ENCODE peak calls at places on chromosomes 6 and 20, in nine cellular contexts. Y is Peyer's patch, C is prostate gland, K is PC-9, N is heart left ventricle, Z is HCT116, J is astrocyte of the spinal cord, X is GM12865, M is A549. R is an unnamed sample.

GRCh38 chr6:72948153-72948552 is 277.1 kb downstream of the KHDC1L start:
- DNase-seq in Y (no peak), C (no peak), K (no peak), N (no peak), Z (no peak), J (no peak), X (no peak), M (no peak), R (no peak)

GRCh38 chr6:138601128-138601527 is 101.8 kb upstream of the NHSL1 start:
- DNase-seq in Y (no peak), C (no peak), K (no peak), N (no peak), Z (no peak), J (peak), X (no peak), M (no peak), R (peak)

GRCh38 chr6:1395941-1396908 is 6.8 kb downstream of the FOXF2 start:
- DNase-seq in Y (no peak), C (no peak), K (no peak), N (no peak), Z (no peak), J (no peak), X (no peak), M (no peak), R (no peak)

GRCh38 chr20:38106461-38106860 is 58.6 kb downstream of the TGM2 start:
- DNase-seq in Y (no peak), C (no peak), K (no peak), N (no peak), Z (no peak), J (no peak), X (no peak), M (no peak), R (no peak)

GRCh38 chr6:165403006-165403405 is 93.6 kb upstream of the C6orf118 start:
- DNase-seq in Y (no peak), C (no peak), K (no peak), N (no peak), Z (no peak), J (no peak), X (no peak), M (no peak), R (no peak)

GRCh38 chr6:116533233-116533957 is 12.1 kb downstream of the TRAPPC3L start:
- DNase-seq in Y (no peak), C (no peak), K (no peak), N (no peak), Z (no peak), J (no peak), X (no peak), M (no peak), R (no peak)

GRCh38 chr20:21179796-21180195 is 53.9 kb downstream of the KIZ start:
- DNase-seq in Y (no peak), C (no peak), K (no peak), N (no peak), Z (no peak), J (no peak), X (no peak), M (no peak), R (peak)

GRCh38 chr6:147401779-147402178 is 106.7 kb upstream of the SAMD5 start:
- DNase-seq in Y (no peak), C (no peak), K (no peak), N (no peak), Z (no peak), J (no peak), X (no peak), M (no peak), R (no peak)

GRCh38 chr6:46993846-46994245 is 48.3 kb downstream of the ADGRF1 start:
- DNase-seq in Y (no peak), C (no peak), K (peak), N (no peak), Z (peak), J (peak), X (no peak), M (peak), R (peak)

DNA sequence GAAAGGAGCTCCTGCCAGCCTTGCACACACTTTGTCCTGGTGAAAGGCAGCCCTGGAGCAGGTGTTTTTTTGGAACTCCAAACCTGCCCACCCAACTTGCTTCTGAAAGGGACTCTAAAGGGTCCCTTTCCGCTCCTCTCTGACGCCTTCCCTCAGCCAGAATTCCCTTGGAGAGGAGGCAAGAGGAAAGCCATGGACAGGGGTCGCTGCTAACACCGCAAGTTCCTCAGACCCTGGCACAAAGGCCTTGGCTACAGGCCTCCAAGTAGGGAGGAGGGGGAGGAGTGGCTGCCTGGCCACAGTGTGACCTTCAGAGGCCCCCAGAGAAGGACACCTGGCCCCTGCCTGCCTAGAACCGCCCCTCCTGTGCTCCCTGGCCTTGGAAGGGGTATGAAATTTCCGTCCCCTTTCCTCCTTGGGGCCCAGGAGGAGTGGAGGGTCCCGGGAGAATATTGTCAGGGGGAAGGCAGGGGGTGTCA is 2.6 kb downstream of the VEGFA start:
- DNase-seq in Y (peak), C (no peak), K (no peak), N (peak), Z (no peak), J (peak), X (peak), M (no peak), R (no peak)
- TF ChIP-seq CTCF in Y (no peak), C (no peak), K (no peak), N (peak), Z (no peak), J (peak), X (no peak), M (no peak), R (peak)

GRCh38 chr20:63499333-63499969 is 568 bp upstream of the EEF1A2 start:
- DNase-seq in Y (no peak), C (no peak), K (no peak), N (peak), Z (no peak), J (no peak), X (no peak), M (no peak), R (no peak)
- H3K4me3 ChIP-seq in Y (peak), C (peak), K (no peak), N (peak), Z (peak), J (no peak), X (no peak), M (peak), R (no peak)

GRCh38 chr6:83603560-83603959 is 91.2 kb downstream of the PRSS35 start:
- DNase-seq in Y (no peak), C (no peak), K (no peak), N (no peak), Z (no peak), J (no peak), X (no peak), M (no peak), R (no peak)

GRCh38 chr6:83605517-83605916 is 93.2 kb downstream of the PRSS35 start:
- DNase-seq in Y (no peak), C (no peak), K (no peak), N (no peak), Z (no peak), J (no peak), X (no peak), M (no peak), R (no peak)

GRCh38 chr6:83600531-83600930 is 88.2 kb downstream of the PRSS35 start:
- DNase-seq in Y (no peak), C (no peak), K (no peak), N (no peak), Z (no peak), J (no peak), X (no peak), M (no peak), R (no peak)

GRCh38 chr6:83597511-83597910 is 85.2 kb downstream of the PRSS35 start:
- DNase-seq in Y (no peak), C (no peak), K (no peak), N (no peak), Z (no peak), J (no peak), X (no peak), M (no peak), R (no peak)

GRCh38 chr6:83601119-83601518 is 88.8 kb downstream of the PRSS35 start:
- DNase-seq in Y (no peak), C (no peak), K (no peak), N (no peak), Z (no peak), J (no peak), X (no peak), M (no peak), R (no peak)
- TF ChIP-seq CTCF in Y (no peak), C (no peak), K (no peak), N (no peak), Z (no peak), J (no peak), X (no peak), M (no peak), R (no peak)

GRCh38 chr6:27605401-27606342 is 132.8 kb upstream of the ZNF184 start:
- DNase-seq in Y (no peak), C (no peak), K (peak), N (no peak), Z (peak), J (peak), X (peak), M (no peak), R (peak)
- H3K4me3 ChIP-seq in Y (no peak), C (no peak), K (peak), N (no peak), Z (peak), J (peak), X (peak), M (peak), R (peak)

DNA sequence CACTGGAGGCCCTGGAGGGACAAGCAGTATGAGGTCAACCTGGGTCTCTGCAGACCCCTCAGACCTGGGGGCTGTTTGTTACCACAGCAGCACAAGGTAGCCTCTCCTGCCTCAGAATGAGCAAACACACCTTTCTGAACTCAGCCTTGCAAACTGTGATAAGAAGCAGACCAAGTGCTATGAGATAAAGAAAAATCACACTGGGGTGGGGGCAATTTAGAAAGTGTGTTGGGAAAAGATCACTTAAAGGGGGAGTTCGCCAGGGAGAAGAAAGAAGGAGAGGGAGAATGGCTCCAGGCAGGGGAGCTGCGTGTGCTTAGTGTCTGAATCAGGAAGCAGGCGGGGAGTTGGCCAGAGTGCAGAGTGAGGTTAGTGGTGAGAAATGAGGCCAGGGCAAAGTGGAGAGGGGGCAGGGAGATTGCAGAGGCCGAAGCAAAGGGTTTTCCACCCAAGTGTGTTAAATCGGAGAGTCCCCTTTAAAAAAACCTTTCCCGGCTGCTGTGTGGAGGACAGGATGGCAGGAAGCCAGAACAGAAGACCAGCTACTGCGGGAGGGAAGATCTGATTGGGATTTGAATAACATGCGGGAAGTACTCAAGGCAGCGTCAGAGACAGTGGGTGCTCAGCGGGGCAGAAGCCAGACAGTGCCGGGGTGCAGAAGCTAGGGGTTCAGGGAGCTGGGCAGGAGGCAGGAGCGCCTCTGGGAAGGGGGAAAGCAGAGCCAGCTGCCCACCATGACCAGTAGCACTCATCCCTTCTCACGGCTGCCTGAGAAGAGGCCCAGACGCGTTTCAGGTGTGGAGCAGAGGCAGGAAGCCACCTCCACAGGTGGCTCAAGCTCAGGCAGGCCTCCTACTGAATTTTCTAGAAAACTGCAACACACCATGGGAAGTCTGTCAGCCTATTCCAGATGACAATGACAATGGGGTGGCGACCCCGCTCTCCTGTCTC is 9.0 kb downstream of the ADA start:
- DNase-seq in Y (peak), C (peak), K (peak), N (peak), Z (no peak), J (peak), X (peak), M (peak), R (peak)
- TF ChIP-seq CTCF in Y (no peak), C (no peak), K (no peak), N (no peak), Z (no peak), J (no peak), X (peak), M (no peak), R (peak)

DNA sequence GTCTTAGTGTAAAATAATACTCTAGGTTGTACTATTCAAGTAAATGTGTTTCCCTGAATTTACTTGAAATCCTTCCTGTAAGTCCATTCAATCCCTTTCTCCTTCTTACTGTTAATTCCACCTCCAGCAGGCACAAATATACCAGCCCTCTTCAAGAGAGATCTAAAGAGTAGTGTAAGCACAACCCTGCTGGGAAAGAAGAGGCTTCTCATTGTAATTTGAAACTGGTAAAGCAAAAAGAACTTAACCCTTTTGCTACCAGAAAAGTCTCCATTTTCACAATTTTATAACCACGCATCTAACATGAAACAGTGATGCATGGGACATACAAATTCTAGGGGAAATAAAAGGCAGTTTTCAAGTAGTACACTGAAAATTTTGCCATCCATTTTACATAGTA is at the start of gene BMP5:
- DNase-seq in Y (no peak), C (no peak), K (no peak), N (no peak), Z (no peak), J (peak), X (no peak), M (no peak), R (no peak)
- H3K4me3 ChIP-seq in Y (peak), C (no peak), K (no peak), N (peak), Z (no peak), J (peak), X (no peak), M (no peak), R (no peak)

DNA sequence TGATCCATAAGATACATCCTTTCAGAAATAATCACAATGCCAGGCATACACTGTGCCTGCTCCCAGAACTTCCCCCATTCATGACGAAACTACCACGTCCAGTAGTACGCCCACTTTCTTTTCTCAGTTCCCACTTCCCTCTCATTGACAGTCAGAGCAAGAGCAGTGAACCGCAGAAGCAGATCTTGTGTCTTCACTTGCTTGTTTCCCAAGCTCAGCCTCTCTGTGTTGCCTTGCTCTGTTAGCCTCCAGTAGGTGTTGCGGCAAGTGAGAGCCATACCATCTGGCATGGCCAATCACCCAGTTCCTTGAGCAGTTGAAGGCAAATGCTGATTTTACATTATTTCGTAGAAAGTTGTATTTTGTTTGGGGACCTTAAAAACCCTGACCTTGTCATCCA is 11.7 kb downstream of the UST start:
- DNase-seq in Y (no peak), C (no peak), K (no peak), N (no peak), Z (no peak), J (no peak), X (peak), M (no peak), R (no peak)
- TF ChIP-seq CTCF in Y (no peak), C (no peak), K (no peak), N (no peak), Z (no peak), J (no peak), X (no peak), M (no peak), R (no peak)

DNA sequence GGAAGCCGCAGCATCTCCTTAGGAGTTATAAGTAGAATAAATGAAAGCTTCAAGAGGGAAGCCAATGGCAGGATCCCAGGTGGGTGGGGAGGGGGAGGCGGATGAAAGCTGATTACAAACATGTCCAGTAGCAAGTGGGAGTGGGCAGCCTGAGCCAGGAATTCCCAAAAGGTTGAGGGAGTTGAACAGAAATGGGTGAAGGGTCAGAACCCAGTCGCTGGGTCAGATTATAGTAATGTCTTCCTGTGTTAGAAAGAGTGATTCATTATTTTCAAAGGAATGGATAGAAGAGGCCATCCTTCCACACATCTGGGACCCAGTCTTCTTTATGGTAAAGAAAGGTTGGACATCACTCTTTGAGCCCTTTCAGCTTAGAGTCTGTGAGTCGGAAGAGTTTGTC is 41.0 kb upstream of the FAM50B start:
- DNase-seq in Y (no peak), C (no peak), K (no peak), N (no peak), Z (no peak), J (no peak), X (no peak), M (no peak), R (no peak)
- H3K4me3 ChIP-seq in Y (no peak), C (no peak), K (no peak), N (no peak), Z (no peak), J (no peak), X (no peak), M (no peak), R (no peak)